ENCODE peak calls at places on chromosomes 7 and 10, in ten cellular contexts. I, S, H, U, B, V, P, E, L and D are unnamed samples.

GRCh38 chr7:150895809-150896208 is 43.5 kb downstream of the AOC1 start:
- DNase-seq in I (no peak), S (no peak), H (no peak), U (no peak), B (no peak), V (no peak), P (no peak), E (no peak), L (no peak), D (no peak)

GRCh38 chr7:14233026-14233897 is 243.8 kb upstream of the ETV1 start:
- DNase-seq in I (no peak), S (no peak), H (no peak), U (no peak), B (no peak), V (no peak), P (no peak), E (no peak), L (no peak), D (no peak)

GRCh38 chr7:99918959-99919813 is at the start of gene TRIM4:
- DNase-seq in I (peak; percentile 82), S (peak; percentile 82), H (peak; percentile 9), U (peak; percentile 93), B (peak; percentile 76), V (peak; percentile 89), P (peak; percentile 95), E (peak; percentile 90), L (peak; percentile 95), D (peak; percentile 72)

GRCh38 chr10:98967601-98968000 is 268.1 kb downstream of the HPSE2 start:
- DNase-seq in I (no peak), S (no peak), H (no peak), U (no peak), B (no peak), V (no peak), P (no peak), E (no peak), L (no peak), D (no peak)

GRCh38 chr7:142811154-142811737 is 40.5 kb downstream of the PRSS2 start:
- DNase-seq in I (no peak), S (no peak), H (peak; percentile 41), U (no peak), B (no peak), V (peak; percentile 79), P (peak; percentile 64), E (no peak), L (no peak), D (no peak)

GRCh38 chr7:32871624-32872371 is 19.8 kb downstream of the KBTBD2 start:
- DNase-seq in I (no peak), S (no peak), H (no peak), U (no peak), B (no peak), V (no peak), P (no peak), E (no peak), L (no peak), D (no peak)

GRCh38 chr10:87920538-87920937 is 57.1 kb downstream of the PTEN start:
- DNase-seq in I (no peak), S (no peak), H (no peak), U (no peak), B (no peak), V (no peak), P (no peak), E (no peak), L (no peak), D (no peak)

GRCh38 chr10:110074986-110075664 is 67.3 kb downstream of the ADD3 start:
- DNase-seq in I (no peak), S (no peak), H (no peak), U (no peak), B (no peak), V (no peak), P (no peak), E (no peak), L (no peak), D (no peak)

GRCh38 chr10:119447823-119448546 is 94.5 kb downstream of the RGS10 start:
- DNase-seq in I (no peak), S (no peak), H (no peak), U (no peak), B (no peak), V (no peak), P (no peak), E (no peak), L (peak; percentile 62), D (no peak)

GRCh38 chr7:43878867-43879266 is 9.6 kb upstream of the MRPS24 start:
- DNase-seq in I (no peak), S (no peak), H (no peak), U (no peak), B (no peak), V (no peak), P (no peak), E (no peak), L (no peak), D (no peak)

GRCh38 chr10:122930140-122930539 is 19.7 kb downstream of the FAM24A start:
- DNase-seq in I (no peak), S (no peak), H (no peak), U (no peak), B (no peak), V (no peak), P (no peak), E (no peak), L (no peak), D (no peak)

GRCh38 chr10:21534611-21535493 is 820 bp downstream of the MLLT10 start:
- DNase-seq in I (no peak), S (peak; percentile 43), H (no peak), U (peak; percentile 48), B (peak; percentile 35), V (peak; percentile 56), P (peak; percentile 56), E (peak; percentile 74), L (peak; percentile 79), D (peak; percentile 45)

GRCh38 chr7:158310924-158311713 is 276.5 kb downstream of the PTPRN2 start:
- DNase-seq in I (no peak), S (no peak), H (no peak), U (no peak), B (no peak), V (no peak), P (no peak), E (no peak), L (no peak), D (no peak)

GRCh38 chr7:158309844-158310763 is 277.5 kb downstream of the PTPRN2 start:
- DNase-seq in I (no peak), S (no peak), H (no peak), U (no peak), B (no peak), V (no peak), P (no peak), E (no peak), L (no peak), D (no peak)

GRCh38 chr7:158312789-158313188 is 274.8 kb downstream of the PTPRN2 start:
- DNase-seq in I (no peak), S (no peak), H (no peak), U (no peak), B (no peak), V (no peak), P (no peak), E (no peak), L (no peak), D (no peak)

GRCh38 chr7:158313931-158314330 is 273.7 kb downstream of the PTPRN2 start:
- DNase-seq in I (no peak), S (no peak), H (no peak), U (no peak), B (no peak), V (no peak), P (no peak), E (no peak), L (no peak), D (no peak)

DNA sequence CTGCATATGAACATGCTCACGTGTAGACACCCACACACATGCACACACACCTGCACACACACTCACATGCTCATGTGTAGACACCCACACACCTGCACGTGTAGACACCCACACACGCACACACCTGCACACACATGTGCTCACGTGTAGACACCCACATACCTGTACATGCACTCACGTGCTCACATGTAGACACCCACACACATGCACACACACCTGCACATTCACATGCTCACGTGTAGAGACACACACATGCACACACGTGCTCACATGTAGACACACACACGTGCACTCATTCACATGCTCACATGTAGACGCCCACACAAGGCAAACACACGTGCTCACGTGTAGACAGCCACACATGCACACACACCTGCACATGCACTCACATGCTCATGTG is 275.8 kb downstream of the PTPRN2 start:
- DNase-seq in I (no peak), S (no peak), H (no peak), U (no peak), B (no peak), V (no peak), P (no peak), E (no peak), L (no peak), D (no peak)
- H3K9me3 ChIP-seq in I (peaks cover 16% of the 10 kb centered on the region), S (no peaks in the 10 kb centered on the region), H (peaks cover 38% of the 10 kb centered on the region), U (no peaks in the 10 kb centered on the region), B (no peaks in the 10 kb centered on the region), V (peaks cover 17% of the 10 kb centered on the region), P (no peaks in the 10 kb centered on the region), E (no peaks in the 10 kb centered on the region), L (peaks cover 6% of the 10 kb centered on the region), D (peaks cover 2% of the 10 kb centered on the region)

DNA sequence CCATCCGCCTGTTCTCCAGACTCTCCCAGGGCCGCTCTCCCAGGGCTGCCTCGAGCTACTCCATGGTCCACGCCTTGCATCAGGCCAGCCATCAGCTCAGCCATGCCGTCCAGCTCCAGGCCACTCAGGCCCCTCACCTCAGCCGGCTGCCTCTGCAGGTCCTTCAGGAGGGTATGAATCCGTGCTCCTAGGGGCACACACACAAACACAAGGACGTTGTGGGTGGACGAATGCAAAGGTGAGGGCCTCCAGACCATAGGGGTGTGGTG is 449.4 kb downstream of the PTPRN2 start:
- DNase-seq in I (no peak), S (no peak), H (no peak), U (no peak), B (no peak), V (no peak), P (no peak), E (no peak), L (no peak), D (no peak)
- H3K9me3 ChIP-seq in I (no peaks in the 10 kb centered on the region), S (no peaks in the 10 kb centered on the region), H (peaks cover 12% of the 10 kb centered on the region), U (no peaks in the 10 kb centered on the region), B (no peaks in the 10 kb centered on the region), V (no peaks in the 10 kb centered on the region), P (no peaks in the 10 kb centered on the region), E (no peaks in the 10 kb centered on the region), L (no peaks in the 10 kb centered on the region), D (no peaks in the 10 kb centered on the region)

DNA sequence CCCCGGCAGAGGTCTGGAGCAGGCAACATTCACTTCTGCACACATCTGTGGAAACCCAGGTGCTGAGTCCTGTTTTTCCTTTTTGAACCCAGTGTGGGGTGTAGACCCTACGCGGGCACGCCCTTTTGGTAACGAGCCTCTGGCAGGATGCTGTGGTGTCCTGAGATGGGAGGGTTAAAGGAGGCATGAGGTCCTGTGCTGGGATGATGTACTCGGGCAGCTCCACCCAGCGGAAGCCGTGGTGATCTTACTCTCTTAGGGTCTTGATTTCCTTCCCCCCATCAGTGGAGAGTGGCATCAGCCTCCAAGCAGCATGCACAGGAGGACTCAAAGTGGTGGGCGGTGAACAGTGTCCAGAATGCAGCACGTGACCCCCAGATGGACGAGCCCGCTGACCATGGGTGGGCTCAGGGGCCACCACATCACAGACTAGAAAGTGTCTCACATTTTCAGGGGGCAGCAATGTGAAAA is 148.6 kb downstream of the DNAJB6 start:
- DNase-seq in I (no peak), S (no peak), H (no peak), U (peak; percentile 19), B (no peak), V (peak; percentile 35), P (no peak), E (no peak), L (no peak), D (no peak)
- H3K9me3 ChIP-seq in I (no peaks in the 10 kb centered on the region), S (no peaks in the 10 kb centered on the region), H (peaks cover 9% of the 10 kb centered on the region), U (no peaks in the 10 kb centered on the region), B (no peaks in the 10 kb centered on the region), V (no peaks in the 10 kb centered on the region), P (no peaks in the 10 kb centered on the region), E (no peaks in the 10 kb centered on the region), L (no peaks in the 10 kb centered on the region), D (no peaks in the 10 kb centered on the region)

GRCh38 chr10:133201948-133202725 is 27.9 kb upstream of the UTF1 start:
- DNase-seq in I (no peak), S (no peak), H (no peak), U (no peak), B (no peak), V (no peak), P (no peak), E (no peak), L (no peak), D (no peak)
- H3K9me3 ChIP-seq in I (no peaks in the 10 kb centered on the region), S (no peaks in the 10 kb centered on the region), H (no peaks in the 10 kb centered on the region), U (no peaks in the 10 kb centered on the region), B (no peaks in the 10 kb centered on the region), V (no peaks in the 10 kb centered on the region), P (no peaks in the 10 kb centered on the region), E (no peaks in the 10 kb centered on the region), L (no peaks in the 10 kb centered on the region), D (no peaks in the 10 kb centered on the region)